ENCODE peak calls at places on chromosome 19, in seven cellular contexts. One of them, this sample, is unnamed.
A peak's percentile ranks its signal among the peaks of the same experiment; 100 is the strongest.

GRCh38 chr19:41699231-41699967 is 9.0 kb upstream of the CEACAM5 start:
- DNase-seq in psoas muscle: no peak
- DNase-seq in GM12878: no peak
- DNase-seq in gastrocnemius medialis: no peak
- DNase-seq in tibial nerve: no peak
- DNase-seq in transverse colon: peak; percentile 36
- DNase-seq in effector memory CD4-positive, alpha-beta T cell: no peak
- DNase-seq in this sample: no peak

GRCh38 chr19:48152552-48152951 is 17.6 kb downstream of the LIG1 start:
- DNase-seq in GM12878: no peak
- DNase-seq in psoas muscle: peak; percentile 45
- DNase-seq in effector memory CD4-positive, alpha-beta T cell: peak; percentile 28
- DNase-seq in transverse colon: peak; percentile 64
- DNase-seq in tibial nerve: peak; percentile 54
- DNase-seq in gastrocnemius medialis: peak; percentile 42
- DNase-seq in this sample: peak; percentile 48

GRCh38 chr19:6773323-6773931 is 919 bp downstream of the VAV1 start:
- DNase-seq in GM12878: peak; percentile 64
- DNase-seq in tibial nerve: no peak
- DNase-seq in psoas muscle: no peak
- DNase-seq in effector memory CD4-positive, alpha-beta T cell: peak; percentile 25
- DNase-seq in transverse colon: peak; percentile 61
- DNase-seq in gastrocnemius medialis: no peak
- DNase-seq in this sample: peak; percentile 38

GRCh38 chr19:12484011-12484370 is 625 bp downstream of the ZNF709 start:
- DNase-seq in tibial nerve: no peak
- DNase-seq in gastrocnemius medialis: no peak
- DNase-seq in GM12878: no peak
- DNase-seq in psoas muscle: no peak
- DNase-seq in transverse colon: no peak
- DNase-seq in effector memory CD4-positive, alpha-beta T cell: no peak
- DNase-seq in this sample: no peak

GRCh38 chr19:2339644-2340310 is 11.3 kb downstream of the SPPL2B start:
- DNase-seq in gastrocnemius medialis: no peak
- DNase-seq in effector memory CD4-positive, alpha-beta T cell: no peak
- DNase-seq in transverse colon: no peak
- DNase-seq in GM12878: no peak
- DNase-seq in tibial nerve: no peak
- DNase-seq in psoas muscle: no peak
- DNase-seq in this sample: no peak

GRCh38 chr19:1027020-1027952 is 878 bp downstream of the CNN2 start:
- DNase-seq in transverse colon: no peak
- DNase-seq in psoas muscle: no peak
- DNase-seq in tibial nerve: no peak
- DNase-seq in gastrocnemius medialis: no peak
- DNase-seq in GM12878: no peak
- DNase-seq in effector memory CD4-positive, alpha-beta T cell: no peak
- DNase-seq in this sample: no peak

GRCh38 chr19:18768046-18768771 is 22.9 kb downstream of the COMP start:
- DNase-seq in gastrocnemius medialis: no peak
- DNase-seq in transverse colon: no peak
- DNase-seq in tibial nerve: no peak
- DNase-seq in effector memory CD4-positive, alpha-beta T cell: no peak
- DNase-seq in psoas muscle: no peak
- DNase-seq in GM12878: no peak
- DNase-seq in this sample: no peak

GRCh38 chr19:16338470-16339360 is 14.1 kb downstream of the KLF2 start:
- DNase-seq in psoas muscle: peak; percentile 51
- DNase-seq in gastrocnemius medialis: no peak
- DNase-seq in effector memory CD4-positive, alpha-beta T cell: peak; percentile 28
- DNase-seq in transverse colon: peak; percentile 40
- DNase-seq in GM12878: peak; percentile 59
- DNase-seq in tibial nerve: no peak
- DNase-seq in this sample: no peak

GRCh38 chr19:609001-609340 is 19.3 kb downstream of the HCN2 start:
- DNase-seq in tibial nerve: no peak
- DNase-seq in effector memory CD4-positive, alpha-beta T cell: no peak
- DNase-seq in GM12878: no peak
- DNase-seq in psoas muscle: peak; percentile 46
- DNase-seq in gastrocnemius medialis: no peak
- DNase-seq in transverse colon: peak; percentile 57
- DNase-seq in this sample: peak; percentile 62

GRCh38 chr19:46815833-46816627 is 27.6 kb upstream of the SLC1A5 start:
- DNase-seq in transverse colon: no peak
- DNase-seq in psoas muscle: no peak
- DNase-seq in tibial nerve: no peak
- DNase-seq in gastrocnemius medialis: no peak
- DNase-seq in GM12878: no peak
- DNase-seq in effector memory CD4-positive, alpha-beta T cell: no peak
- DNase-seq in this sample: no peak

GRCh38 chr19:22332924-22333323 is 46.7 kb downstream of the ZNF729 start:
- DNase-seq in transverse colon: no peak
- DNase-seq in effector memory CD4-positive, alpha-beta T cell: no peak
- DNase-seq in GM12878: no peak
- DNase-seq in psoas muscle: no peak
- DNase-seq in tibial nerve: no peak
- DNase-seq in gastrocnemius medialis: no peak
- DNase-seq in this sample: no peak

GRCh38 chr19:49559443-49559842 is 20.9 kb downstream of the NOSIP start:
- DNase-seq in gastrocnemius medialis: no peak
- DNase-seq in GM12878: no peak
- DNase-seq in tibial nerve: no peak
- DNase-seq in transverse colon: no peak
- DNase-seq in effector memory CD4-positive, alpha-beta T cell: no peak
- DNase-seq in psoas muscle: no peak
- DNase-seq in this sample: no peak

GRCh38 chr19:49666120-49666444 is 349 bp downstream of the BCL2L12 start:
- DNase-seq in transverse colon: no peak
- DNase-seq in tibial nerve: no peak
- DNase-seq in effector memory CD4-positive, alpha-beta T cell: no peak
- DNase-seq in GM12878: no peak
- DNase-seq in gastrocnemius medialis: no peak
- DNase-seq in psoas muscle: no peak
- DNase-seq in this sample: no peak

GRCh38 chr19:35975608-35976214 is 19.3 kb upstream of the SDHAF1 start:
- DNase-seq in psoas muscle: no peak
- DNase-seq in transverse colon: no peak
- DNase-seq in GM12878: no peak
- DNase-seq in effector memory CD4-positive, alpha-beta T cell: no peak
- DNase-seq in tibial nerve: no peak
- DNase-seq in gastrocnemius medialis: no peak
- DNase-seq in this sample: no peak

GRCh38 chr19:49718511-49718910 is 27.6 kb downstream of the CPT1C start:
- DNase-seq in effector memory CD4-positive, alpha-beta T cell: no peak
- DNase-seq in transverse colon: no peak
- DNase-seq in GM12878: no peak
- DNase-seq in psoas muscle: no peak
- DNase-seq in tibial nerve: no peak
- DNase-seq in gastrocnemius medialis: no peak
- DNase-seq in this sample: no peak

GRCh38 chr19:41870401-41870873 is 6.6 kb upstream of the CD79A start:
- DNase-seq in tibial nerve: no peak
- DNase-seq in transverse colon: no peak
- DNase-seq in gastrocnemius medialis: no peak
- DNase-seq in effector memory CD4-positive, alpha-beta T cell: no peak
- DNase-seq in psoas muscle: no peak
- DNase-seq in GM12878: no peak
- DNase-seq in this sample: no peak

GRCh38 chr19:11377237-11377636 is 2.8 kb downstream of the SWSAP1 start:
- DNase-seq in gastrocnemius medialis: peak; percentile 25
- DNase-seq in effector memory CD4-positive, alpha-beta T cell: no peak
- DNase-seq in tibial nerve: no peak
- DNase-seq in GM12878: no peak
- DNase-seq in psoas muscle: no peak
- DNase-seq in transverse colon: peak; percentile 48
- DNase-seq in this sample: no peak

GRCh38 chr19:47094557-47095517 is 18.7 kb downstream of the ZC3H4 start:
- DNase-seq in effector memory CD4-positive, alpha-beta T cell: no peak
- DNase-seq in tibial nerve: no peak
- DNase-seq in GM12878: no peak
- DNase-seq in transverse colon: peak; percentile 66
- DNase-seq in psoas muscle: no peak
- DNase-seq in gastrocnemius medialis: no peak
- DNase-seq in this sample: no peak

GRCh38 chr19:29836409-29836825 is 24.6 kb downstream of the CCNE1 start:
- DNase-seq in tibial nerve: no peak
- DNase-seq in gastrocnemius medialis: no peak
- DNase-seq in GM12878: peak; percentile 86
- DNase-seq in psoas muscle: no peak
- DNase-seq in transverse colon: no peak
- DNase-seq in effector memory CD4-positive, alpha-beta T cell: no peak
- DNase-seq in this sample: no peak

GRCh38 chr19:8552810-8553209 is 24.4 kb downstream of the MYO1F start:
- DNase-seq in psoas muscle: no peak
- DNase-seq in effector memory CD4-positive, alpha-beta T cell: no peak
- DNase-seq in transverse colon: no peak
- DNase-seq in tibial nerve: no peak
- DNase-seq in gastrocnemius medialis: no peak
- DNase-seq in GM12878: no peak
- DNase-seq in this sample: no peak

GRCh38 chr19:43711751-43712355 is 4.0 kb upstream of the IRGC start:
- DNase-seq in psoas muscle: no peak
- DNase-seq in gastrocnemius medialis: no peak
- DNase-seq in tibial nerve: no peak
- DNase-seq in effector memory CD4-positive, alpha-beta T cell: no peak
- DNase-seq in GM12878: no peak
- DNase-seq in transverse colon: peak; percentile 28
- DNase-seq in this sample: no peak

GRCh38 chr19:56258272-56258671 is 14.3 kb upstream of the EDDM13 start:
- DNase-seq in transverse colon: no peak
- DNase-seq in gastrocnemius medialis: no peak
- DNase-seq in tibial nerve: no peak
- DNase-seq in psoas muscle: no peak
- DNase-seq in GM12878: no peak
- DNase-seq in effector memory CD4-positive, alpha-beta T cell: no peak
- DNase-seq in this sample: no peak

GRCh38 chr19:1513492-1514294 is 874 bp upstream of the ADAMTSL5 start:
- DNase-seq in tibial nerve: no peak
- DNase-seq in GM12878: no peak
- DNase-seq in transverse colon: peak; percentile 69
- DNase-seq in psoas muscle: peak; percentile 63
- DNase-seq in effector memory CD4-positive, alpha-beta T cell: peak; percentile 36
- DNase-seq in gastrocnemius medialis: peak; percentile 54
- DNase-seq in this sample: no peak

GRCh38 chr19:11849264-11849615 is 714 bp downstream of the ZNF439 start:
- DNase-seq in gastrocnemius medialis: no peak
- DNase-seq in GM12878: no peak
- DNase-seq in effector memory CD4-positive, alpha-beta T cell: no peak
- DNase-seq in tibial nerve: no peak
- DNase-seq in psoas muscle: no peak
- DNase-seq in transverse colon: no peak
- DNase-seq in this sample: no peak

GRCh38 chr19:11154683-11155047 is 917 bp downstream of the SPC24 start:
- DNase-seq in GM12878: no peak
- DNase-seq in gastrocnemius medialis: no peak
- DNase-seq in transverse colon: no peak
- DNase-seq in effector memory CD4-positive, alpha-beta T cell: no peak
- DNase-seq in psoas muscle: no peak
- DNase-seq in tibial nerve: no peak
- DNase-seq in this sample: no peak

GRCh38 chr19:1579222-1579621 is 11.1 kb upstream of the MEX3D start:
- DNase-seq in gastrocnemius medialis: no peak
- DNase-seq in tibial nerve: no peak
- DNase-seq in GM12878: no peak
- DNase-seq in effector memory CD4-positive, alpha-beta T cell: no peak
- DNase-seq in psoas muscle: no peak
- DNase-seq in transverse colon: no peak
- DNase-seq in this sample: no peak

GRCh38 chr19:58518261-58519086 is 1.1 kb downstream of the ZBTB45 start:
- DNase-seq in transverse colon: peak; percentile 44
- DNase-seq in tibial nerve: no peak
- DNase-seq in effector memory CD4-positive, alpha-beta T cell: no peak
- DNase-seq in gastrocnemius medialis: no peak
- DNase-seq in psoas muscle: no peak
- DNase-seq in GM12878: no peak
- DNase-seq in this sample: no peak

GRCh38 chr19:38658462-38659306 is 11.2 kb downstream of the ACTN4 start:
- DNase-seq in psoas muscle: no peak
- DNase-seq in transverse colon: peak; percentile 56
- DNase-seq in GM12878: no peak
- DNase-seq in tibial nerve: no peak
- DNase-seq in gastrocnemius medialis: peak; percentile 59
- DNase-seq in effector memory CD4-positive, alpha-beta T cell: no peak
- DNase-seq in this sample: no peak
- H3K4me1 ChIP-seq in psoas muscle: peaks cover 95% of the 10 kb centered on the region
- H3K4me1 ChIP-seq in transverse colon: peaks cover 100% of the 10 kb centered on the region
- H3K4me1 ChIP-seq in GM12878: peaks cover 29% of the 10 kb centered on the region
- H3K4me1 ChIP-seq in tibial nerve: peaks cover 100% of the 10 kb centered on the region
- H3K4me1 ChIP-seq in gastrocnemius medialis: peaks cover 97% of the 10 kb centered on the region
- H3K4me1 ChIP-seq in effector memory CD4-positive, alpha-beta T cell: peaks cover 42% of the 10 kb centered on the region
- H3K4me1 ChIP-seq in this sample: peaks cover 100% of the 10 kb centered on the region

DNA sequence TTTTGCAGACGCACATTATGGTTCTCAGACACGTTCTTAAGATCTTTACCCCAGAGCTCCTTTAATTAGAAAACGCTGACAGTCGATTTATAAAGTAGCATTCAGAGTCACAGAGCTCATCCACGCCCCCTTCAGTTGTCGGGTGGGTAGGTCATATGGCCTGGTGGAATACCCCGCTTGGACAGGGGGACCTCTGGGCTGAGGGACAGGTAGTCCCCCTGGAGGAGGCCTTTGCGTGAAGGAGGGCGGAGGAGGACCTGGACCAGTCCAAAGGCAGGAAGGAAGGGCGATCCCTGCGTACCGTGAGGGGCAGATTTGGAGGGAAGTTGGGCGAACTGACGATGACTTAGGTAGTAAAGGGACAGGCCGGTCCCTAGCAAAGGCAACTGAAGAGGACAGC is 20.5 kb downstream of the VASP start:
- DNase-seq in effector memory CD4-positive, alpha-beta T cell: no peak
- DNase-seq in tibial nerve: no peak
- DNase-seq in transverse colon: no peak
- DNase-seq in gastrocnemius medialis: no peak
- DNase-seq in psoas muscle: no peak
- DNase-seq in GM12878: no peak
- DNase-seq in this sample: no peak
- H3K4me3 ChIP-seq in effector memory CD4-positive, alpha-beta T cell: no peak overlapping the region
- H3K4me3 ChIP-seq in tibial nerve: no peak overlapping the region
- H3K4me3 ChIP-seq in transverse colon: no peak overlapping the region
- H3K4me3 ChIP-seq in gastrocnemius medialis: no peak overlapping the region
- H3K4me3 ChIP-seq in psoas muscle: no peak overlapping the region
- H3K4me3 ChIP-seq in GM12878: no peak overlapping the region
- H3K4me3 ChIP-seq in this sample: no peak overlapping the region

GRCh38 chr19:14525729-14526128 is 3.7 kb upstream of the TECR start:
- DNase-seq in effector memory CD4-positive, alpha-beta T cell: no peak
- DNase-seq in transverse colon: no peak
- DNase-seq in gastrocnemius medialis: no peak
- DNase-seq in GM12878: no peak
- DNase-seq in tibial nerve: no peak
- DNase-seq in psoas muscle: no peak
- DNase-seq in this sample: no peak
- H3K27ac ChIP-seq in effector memory CD4-positive, alpha-beta T cell: peak overlapping the region; percentile 10
- H3K27ac ChIP-seq in transverse colon: no peak overlapping the region
- H3K27ac ChIP-seq in gastrocnemius medialis: no peak overlapping the region
- H3K27ac ChIP-seq in GM12878: no peak overlapping the region
- H3K27ac ChIP-seq in tibial nerve: no peak overlapping the region
- H3K27ac ChIP-seq in psoas muscle: no peak overlapping the region
- H3K27ac ChIP-seq in this sample: no peak overlapping the region

DNA sequence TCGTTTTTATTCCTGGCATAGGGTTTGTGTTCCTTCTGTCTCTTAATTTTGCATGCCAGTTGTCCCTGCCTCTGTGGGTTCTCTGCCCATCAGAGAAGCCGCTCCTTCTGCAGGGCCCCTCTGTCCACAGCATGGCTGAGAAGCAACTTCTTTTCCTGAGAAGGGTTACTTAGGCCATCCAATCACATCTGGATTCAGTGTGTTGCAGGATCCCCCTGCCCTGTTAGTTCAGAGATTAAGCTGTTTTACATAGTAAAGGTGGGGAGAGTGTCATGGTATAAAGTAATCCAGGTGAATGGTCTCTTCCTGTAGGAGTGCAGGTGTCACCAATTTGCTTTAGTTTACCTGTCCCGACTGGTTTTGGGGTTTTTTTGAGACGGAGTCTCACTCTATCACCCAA is 22.9 kb upstream of the GARRE1 start:
- DNase-seq in tibial nerve: no peak
- DNase-seq in transverse colon: no peak
- DNase-seq in gastrocnemius medialis: no peak
- DNase-seq in GM12878: no peak
- DNase-seq in psoas muscle: no peak
- DNase-seq in effector memory CD4-positive, alpha-beta T cell: no peak
- DNase-seq in this sample: no peak
- H3K4me1 ChIP-seq in tibial nerve: peaks cover 43% of the 10 kb centered on the region
- H3K4me1 ChIP-seq in transverse colon: peaks cover 8% of the 10 kb centered on the region
- H3K4me1 ChIP-seq in gastrocnemius medialis: peaks cover 10% of the 10 kb centered on the region
- H3K4me1 ChIP-seq in GM12878: peaks cover 16% of the 10 kb centered on the region
- H3K4me1 ChIP-seq in psoas muscle: peaks cover 7% of the 10 kb centered on the region
- H3K4me1 ChIP-seq in effector memory CD4-positive, alpha-beta T cell: peaks cover 8% of the 10 kb centered on the region
- H3K4me1 ChIP-seq in this sample: peaks cover 6% of the 10 kb centered on the region